ENCODE peak calls at places on chromosomes 5 and 9, in five cellular contexts. L, G, V, M and H are unnamed samples.

GRCh38 chr9:35619800-35620158 is 1.6 kb upstream of the CD72 start:
- DNase-seq in L (no peak), G (no peak), V (no peak), M (no peak), H (no peak)

GRCh38 chr5:119129770-119130169 is 58.9 kb downstream of the DMXL1 start:
- DNase-seq in L (no peak), G (no peak), V (no peak), M (no peak), H (no peak)

GRCh38 chr5:114335391-114335790 is 26.5 kb upstream of the KCNN2 start:
- DNase-seq in L (peak; percentile 52), G (no peak), V (no peak), M (no peak), H (no peak)

GRCh38 chr5:91397791-91398190 is 14.7 kb upstream of the ARRDC3 start:
- DNase-seq in L (no peak), G (no peak), V (no peak), M (no peak), H (no peak)

GRCh38 chr5:67214713-67215591 is 18.4 kb upstream of the CD180 start:
- DNase-seq in L (no peak), G (no peak), V (no peak), M (no peak), H (no peak)

GRCh38 chr5:158155811-158156495 is 297.0 kb upstream of the CLINT1 start:
- DNase-seq in L (no peak), G (no peak), V (no peak), M (no peak), H (no peak)

GRCh38 chr5:122661496-122662180 is 113.2 kb upstream of the SNX2 start:
- DNase-seq in L (no peak), G (no peak), V (peak; percentile 60), M (no peak), H (no peak)

GRCh38 chr5:163963881-163964280 is 458.5 kb downstream of the MAT2B start:
- DNase-seq in L (no peak), G (no peak), V (peak; percentile 45), M (no peak), H (no peak)

GRCh38 chr9:69028754-69029153 is 6.8 kb upstream of the FXN start:
- DNase-seq in L (no peak), G (no peak), V (no peak), M (no peak), H (no peak)

GRCh38 chr5:36238896-36239295 is 2.8 kb downstream of the NADK2 start:
- DNase-seq in L (no peak), G (no peak), V (no peak), M (no peak), H (no peak)

GRCh38 chr5:134100283-134101011 is 14.0 kb upstream of the TCF7 start:
- DNase-seq in L (peak; percentile 76), G (no peak), V (no peak), M (peak; percentile 51), H (no peak)

GRCh38 chr9:125544474-125544873 is 162.5 kb downstream of the MAPKAP1 start:
- DNase-seq in L (no peak), G (no peak), V (no peak), M (no peak), H (no peak)

GRCh38 chr9:79955300-79955699 is 383.5 kb downstream of the TLE4 start:
- DNase-seq in L (no peak), G (no peak), V (peak; percentile 9), M (no peak), H (no peak)

GRCh38 chr9:8351431-8351830 is 551.9 kb upstream of the DMAC1 start:
- DNase-seq in L (no peak), G (no peak), V (no peak), M (no peak), H (no peak)

GRCh38 chr5:55223219-55223987 is 3.7 kb downstream of the MCIDAS start:
- DNase-seq in L (no peak), G (no peak), V (no peak), M (no peak), H (no peak)

GRCh38 chr5:74866653-74867162 is 521 bp upstream of the FAM169A start:
- DNase-seq in L (no peak), G (no peak), V (no peak), M (no peak), H (peak; percentile 89)

GRCh38 chr5:32771037-32771436 is 59.9 kb downstream of the NPR3 start:
- DNase-seq in L (no peak), G (no peak), V (no peak), M (no peak), H (no peak)

GRCh38 chr9:136746621-136747020 is 1.7 kb downstream of the LCN6 start:
- DNase-seq in L (no peak), G (no peak), V (no peak), M (no peak), H (no peak)

GRCh38 chr5:72248352-72249032 is 71.5 kb downstream of the MRPS27 start:
- DNase-seq in L (peak; percentile 88), G (peak; percentile 71), V (peak; percentile 94), M (peak; percentile 84), H (no peak)

GRCh38 chr5:147051193-147051592 is 172.6 kb upstream of the PPP2R2B start:
- DNase-seq in L (no peak), G (no peak), V (no peak), M (peak; percentile 5), H (no peak)

GRCh38 chr5:53321073-53321472 is 159.4 kb upstream of the FST start:
- DNase-seq in L (no peak), G (no peak), V (no peak), M (no peak), H (no peak)

GRCh38 chr5:150257424-150257823 is 32.1 kb downstream of the CAMK2A start:
- DNase-seq in L (no peak), G (no peak), V (no peak), M (no peak), H (no peak)

GRCh38 chr5:148565148-148565547 is 89.2 kb downstream of the HTR4 start:
- DNase-seq in L (no peak), G (no peak), V (no peak), M (no peak), H (no peak)

GRCh38 chr5:12272389-12272788 is 368.1 kb upstream of the CTNND2 start:
- DNase-seq in L (no peak), G (no peak), V (no peak), M (peak; percentile 64), H (no peak)

GRCh38 chr5:133926960-133927615 is 41.3 kb downstream of the C5orf15 start:
- DNase-seq in L (no peak), G (no peak), V (peak; percentile 56), M (peak; percentile 4), H (no peak)

GRCh38 chr5:138668451-138668850 is 84.8 kb upstream of the CTNNA1 start:
- DNase-seq in L (no peak), G (no peak), V (no peak), M (no peak), H (peak; percentile 27)

GRCh38 chr9:109010676-109011655 is 2.3 kb downstream of the CTNNAL1 start:
- DNase-seq in L (peak; percentile 93), G (peak; percentile 57), V (peak; percentile 94), M (peak; percentile 53), H (peak; percentile 60)

GRCh38 chr5:98341711-98342042 is 431.8 kb upstream of the RGMB start:
- DNase-seq in L (peak; percentile 48), G (no peak), V (peak; percentile 62), M (no peak), H (no peak)

GRCh38 chr5:157855404-157855994 is 3.4 kb downstream of the CLINT1 start:
- DNase-seq in L (peak; percentile 67), G (peak; percentile 51), V (peak; percentile 71), M (peak; percentile 83), H (peak; percentile 59)

GRCh38 chr9:132078369-132079356 is 1.0 kb downstream of the MED27 start:
- DNase-seq in L (peak; percentile 47), G (no peak), V (peak; percentile 40), M (peak; percentile 39), H (no peak)
- H3K4me2 ChIP-seq in L (peak overlapping the region; percentile 93), G (peak overlapping the region; percentile 90), V (peak overlapping the region; percentile 67), M (peak overlapping the region; percentile 88), H (peak overlapping the region; percentile 93)

GRCh38 chr5:139686356-139686918 is 38.3 kb downstream of the CXXC5 start:
- DNase-seq in L (no peak), G (no peak), V (no peak), M (no peak), H (no peak)

GRCh38 chr5:139683295-139684271 is 35.4 kb downstream of the CXXC5 start:
- DNase-seq in L (no peak), G (no peak), V (no peak), M (no peak), H (no peak)

GRCh38 chr5:139684881-139685749 is 37.0 kb downstream of the CXXC5 start:
- DNase-seq in L (no peak), G (no peak), V (no peak), M (no peak), H (no peak)

GRCh38 chr5:139685886-139686285 is 37.7 kb downstream of the CXXC5 start:
- DNase-seq in L (no peak), G (no peak), V (no peak), M (no peak), H (no peak)

DNA sequence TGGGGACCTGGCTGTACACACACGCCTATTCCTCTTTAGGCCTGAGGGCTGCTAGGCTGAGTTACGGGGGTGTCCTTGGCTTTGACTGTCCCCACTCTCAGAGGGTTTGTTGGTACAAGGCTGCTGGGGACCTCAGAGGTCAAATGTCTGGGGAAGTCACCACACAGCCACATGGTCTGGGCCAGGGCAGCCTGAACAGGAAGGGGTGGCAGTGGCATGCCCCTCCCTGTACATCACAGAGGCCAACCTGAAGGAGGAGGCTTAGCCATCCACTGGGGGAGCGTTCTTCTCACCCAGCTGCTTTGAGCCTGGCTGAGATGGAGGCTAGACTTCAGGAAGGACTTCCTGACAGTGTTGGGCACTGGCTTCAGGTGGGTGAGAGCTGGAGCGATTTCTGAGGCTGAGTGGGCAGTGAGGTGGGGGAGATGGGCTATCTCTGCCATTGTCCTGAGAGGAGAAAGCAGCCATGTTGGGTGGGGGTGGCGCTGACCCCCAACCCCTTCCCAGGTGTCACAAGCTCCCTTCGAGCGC is 36.3 kb downstream of the CXXC5 start:
- DNase-seq in L (no peak), G (no peak), V (no peak), M (no peak), H (no peak)
- H3K4me2 ChIP-seq in L (no peak overlapping the region), G (peak overlapping the region; percentile 50), V (no peak overlapping the region), M (no peak overlapping the region), H (no peak overlapping the region)

GRCh38 chr5:79931866-79932265 is 59.2 kb downstream of the MTX3 start:
- DNase-seq in L (no peak), G (no peak), V (no peak), M (no peak), H (no peak)
- H3K4me2 ChIP-seq in L (no peak overlapping the region), G (no peak overlapping the region), V (no peak overlapping the region), M (no peak overlapping the region), H (no peak overlapping the region)

DNA sequence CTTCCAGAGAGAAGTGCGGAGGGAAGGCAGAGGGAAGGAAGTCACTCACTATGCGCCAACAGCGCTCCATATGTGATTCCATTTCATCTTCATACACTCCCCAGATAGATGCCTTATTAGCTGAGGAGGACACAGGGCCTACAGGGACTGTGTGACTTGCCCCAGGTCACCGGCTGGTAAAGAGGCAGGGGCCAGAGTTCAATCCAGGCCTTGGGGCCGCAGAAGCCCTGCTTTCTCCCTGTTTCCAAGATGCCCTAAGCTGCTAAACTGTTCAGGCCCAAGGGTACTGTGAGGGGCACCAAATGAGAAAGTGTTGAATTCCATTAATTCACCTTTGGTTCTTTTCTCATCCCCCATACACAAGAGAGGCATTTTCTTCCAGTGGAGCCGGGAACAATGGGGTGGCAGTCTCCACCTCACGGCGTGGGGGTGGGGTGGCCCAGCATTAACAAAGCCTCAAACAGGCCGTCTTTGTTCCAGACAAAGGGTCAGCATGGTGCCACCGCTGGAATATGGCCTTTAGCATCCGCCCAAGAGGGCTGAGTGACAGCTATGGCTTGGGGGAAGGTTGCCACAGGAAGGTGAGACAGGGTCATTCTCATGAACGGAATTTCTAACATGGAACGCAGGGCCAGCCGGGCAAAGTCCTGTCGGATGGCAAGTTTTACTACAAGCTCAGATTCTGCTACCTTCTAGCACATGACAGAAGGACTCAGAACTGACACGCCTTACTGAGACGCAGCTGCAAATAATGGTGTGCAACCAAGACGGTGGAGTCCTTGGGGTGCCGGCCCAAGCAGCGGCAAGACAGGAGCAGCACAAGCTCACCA is 63.8 kb downstream of the OTULIN start:
- DNase-seq in L (no peak), G (no peak), V (no peak), M (no peak), H (peak; percentile 98)
- H3K4me2 ChIP-seq in L (no peak overlapping the region), G (no peak overlapping the region), V (no peak overlapping the region), M (no peak overlapping the region), H (peak overlapping the region; percentile 90)